ENCODE peak calls at places on chromosomes 5 and 9, in nine cellular contexts. W, S, B, G, O, E, U, T and L are unnamed samples.
A peak's percentile ranks its signal among the peaks of the same experiment; 100 is the strongest.

GRCh38 chr9:131214931-131215330 is 61.4 kb downstream of the FAM78A start:
- DNase-seq in W (no peak), S (no peak), B (no peak), G (no peak), O (no peak), E (no peak), U (no peak), T (no peak), L (no peak)

GRCh38 chr5:133905494-133905893 is 62.9 kb downstream of the C5orf15 start:
- DNase-seq in W (no peak), S (no peak), B (no peak), G (no peak), O (no peak), E (no peak), U (no peak), T (no peak), L (no peak)

GRCh38 chr5:146007270-146007669 is 70.9 kb downstream of the SH3RF2 start:
- DNase-seq in W (no peak), S (no peak), B (peak; percentile 30), G (no peak), O (no peak), E (no peak), U (peak; percentile 27), T (no peak), L (no peak)

GRCh38 chr5:133199366-133199901 is 147.6 kb downstream of the HSPA4 start:
- DNase-seq in W (no peak), S (no peak), B (no peak), G (no peak), O (no peak), E (no peak), U (no peak), T (no peak), L (no peak)

GRCh38 chr9:109766351-109766750 is 13.6 kb upstream of the PALM2AKAP2 start:
- DNase-seq in W (no peak), S (no peak), B (peak; percentile 48), G (no peak), O (no peak), E (no peak), U (no peak), T (no peak), L (no peak)

GRCh38 chr9:127485995-127486394 is 34.7 kb downstream of the LRSAM1 start:
- DNase-seq in W (no peak), S (no peak), B (no peak), G (no peak), O (no peak), E (no peak), U (no peak), T (no peak), L (no peak)

GRCh38 chr5:57841671-57842375 is 359.2 kb upstream of the ACTBL2 start:
- DNase-seq in W (no peak), S (no peak), B (no peak), G (no peak), O (no peak), E (no peak), U (peak; percentile 65), T (peak; percentile 71), L (no peak)

GRCh38 chr5:158406884-158407790 is 548.2 kb upstream of the CLINT1 start:
- DNase-seq in W (no peak), S (no peak), B (no peak), G (no peak), O (no peak), E (no peak), U (no peak), T (no peak), L (no peak)

GRCh38 chr5:60210810-60211209 is 317.3 kb upstream of the PDE4D start:
- DNase-seq in W (no peak), S (no peak), B (no peak), G (no peak), O (no peak), E (no peak), U (no peak), T (no peak), L (no peak)

GRCh38 chr5:21244982-21245381 is 1257.0 kb upstream of the CDH18 start:
- DNase-seq in W (no peak), S (no peak), B (no peak), G (no peak), O (no peak), E (no peak), U (no peak), T (no peak), L (no peak)

GRCh38 chr9:94096819-94097577 is 12.7 kb downstream of the PTPDC1 start:
- DNase-seq in W (no peak), S (no peak), B (no peak), G (no peak), O (no peak), E (no peak), U (no peak), T (no peak), L (no peak)

GRCh38 chr5:80128129-80128528 is 93.0 kb downstream of the THBS4 start:
- DNase-seq in W (no peak), S (no peak), B (no peak), G (no peak), O (no peak), E (no peak), U (no peak), T (no peak), L (no peak)

GRCh38 chr5:138466900-138467710 is 1.8 kb downstream of the EGR1 start:
- DNase-seq in W (no peak), S (no peak), B (no peak), G (peak; percentile 16), O (no peak), E (no peak), U (no peak), T (no peak), L (peak; percentile 53)

GRCh38 chr5:138466058-138466899 is 1.0 kb downstream of the EGR1 start:
- DNase-seq in W (no peak), S (no peak), B (no peak), G (no peak), O (no peak), E (no peak), U (no peak), T (no peak), L (no peak)

GRCh38 chr5:138464388-138465287 is 641 bp upstream of the EGR1 start:
- DNase-seq in W (peak; percentile 96), S (peak; percentile 99), B (peak; percentile 99), G (peak; percentile 98), O (peak; percentile 99), E (peak; percentile 98), U (peak; percentile 98), T (peak; percentile 94), L (peak; percentile 97)

GRCh38 chr5:138464018-138464387 is 1.3 kb upstream of the EGR1 start:
- DNase-seq in W (peak; percentile 96), S (peak; percentile 94), B (peak; percentile 95), G (peak; percentile 95), O (peak; percentile 98), E (peak; percentile 91), U (peak; percentile 81), T (peak; percentile 95), L (peak; percentile 96)

DNA sequence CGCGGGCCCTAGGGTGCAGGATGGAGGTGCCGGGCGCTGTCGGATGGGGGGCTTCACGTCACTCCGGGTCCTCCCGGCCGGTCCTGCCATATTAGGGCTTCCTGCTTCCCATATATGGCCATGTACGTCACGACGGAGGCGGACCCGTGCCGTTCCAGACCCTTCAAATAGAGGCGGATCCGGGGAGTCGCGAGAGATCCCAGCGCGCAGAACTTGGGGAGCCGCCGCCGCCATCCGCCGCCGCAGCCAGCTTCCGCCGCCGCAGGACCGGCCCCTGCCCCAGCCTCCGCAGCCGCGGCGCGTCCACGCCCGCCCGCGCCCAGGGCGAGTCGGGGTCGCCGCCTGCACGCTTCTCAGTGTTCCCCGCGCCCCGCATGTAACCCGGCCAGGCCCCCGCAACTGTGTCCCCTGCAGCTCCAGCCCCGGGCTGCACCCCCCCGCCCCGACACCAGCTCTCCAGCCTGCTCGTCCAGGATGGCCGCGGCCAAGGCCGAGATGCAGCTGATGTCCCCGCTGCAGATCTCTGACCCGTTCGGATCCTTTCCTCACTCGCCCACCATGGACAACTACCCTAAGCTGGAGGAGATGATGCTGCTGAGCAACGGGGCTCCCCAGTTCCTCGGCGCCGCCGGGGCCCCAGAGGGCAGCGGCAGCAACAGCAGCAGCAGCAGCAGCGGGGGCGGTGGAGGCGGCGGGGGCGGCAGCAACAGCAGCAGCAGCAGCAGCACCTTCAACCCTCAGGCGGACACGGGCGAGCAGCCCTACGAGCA is at the start of gene EGR1:
- DNase-seq in W (peak; percentile 93), S (peak; percentile 97), B (peak; percentile 96), G (peak; percentile 93), O (peak; percentile 98), E (peak; percentile 91), U (peak; percentile 85), T (peak; percentile 88), L (peak; percentile 98)
- TF ChIP-seq POLR2A in W (peak; percentile 9), S (peak; percentile 97), B (peak; percentile 98), G (peak; percentile 100), O (peak; percentile 41), E (peak; percentile 96), U (peak; percentile 90), T (peak; percentile 44), L (peak; percentile 99)

GRCh38 chr5:139651502-139651862 is 3.3 kb downstream of the CXXC5 start:
- DNase-seq in W (no peak), S (no peak), B (no peak), G (no peak), O (peak; percentile 64), E (no peak), U (no peak), T (no peak), L (no peak)
- H3K4me3 ChIP-seq in W (peak overlapping the region; percentile 94), S (no peak overlapping the region), B (no peak overlapping the region), G (no peak overlapping the region), O (no peak overlapping the region), E (peak overlapping the region; percentile 38), U (no peak overlapping the region), T (peak overlapping the region; percentile 98), L (no peak overlapping the region)

DNA sequence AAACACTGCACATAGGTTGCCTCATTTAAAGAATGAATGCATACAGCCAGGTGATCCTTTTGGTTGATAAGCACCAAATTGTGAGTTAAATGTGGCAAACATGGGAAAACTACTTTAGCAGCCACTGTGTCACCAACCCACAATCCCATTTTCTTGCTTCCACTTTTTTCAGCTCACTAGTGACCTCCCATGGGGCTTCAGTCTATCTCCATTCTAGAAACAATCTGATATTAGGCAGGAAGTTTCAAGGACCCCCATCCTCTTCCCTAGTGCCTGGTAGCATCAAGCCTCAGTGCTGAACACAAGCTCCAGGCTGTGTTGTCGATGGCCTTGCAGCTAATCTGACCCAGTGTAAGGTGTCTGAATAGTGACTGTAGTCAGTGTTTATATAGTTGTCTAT is 66.2 kb downstream of the PLPPR1 start:
- DNase-seq in W (no peak), S (no peak), B (no peak), G (no peak), O (no peak), E (no peak), U (no peak), T (no peak), L (no peak)
- TF ChIP-seq CTCF in W (no peak), S (no peak), B (no peak), G (no peak), O (no peak), E (no peak), U (no peak), T (no peak), L (no peak)

DNA sequence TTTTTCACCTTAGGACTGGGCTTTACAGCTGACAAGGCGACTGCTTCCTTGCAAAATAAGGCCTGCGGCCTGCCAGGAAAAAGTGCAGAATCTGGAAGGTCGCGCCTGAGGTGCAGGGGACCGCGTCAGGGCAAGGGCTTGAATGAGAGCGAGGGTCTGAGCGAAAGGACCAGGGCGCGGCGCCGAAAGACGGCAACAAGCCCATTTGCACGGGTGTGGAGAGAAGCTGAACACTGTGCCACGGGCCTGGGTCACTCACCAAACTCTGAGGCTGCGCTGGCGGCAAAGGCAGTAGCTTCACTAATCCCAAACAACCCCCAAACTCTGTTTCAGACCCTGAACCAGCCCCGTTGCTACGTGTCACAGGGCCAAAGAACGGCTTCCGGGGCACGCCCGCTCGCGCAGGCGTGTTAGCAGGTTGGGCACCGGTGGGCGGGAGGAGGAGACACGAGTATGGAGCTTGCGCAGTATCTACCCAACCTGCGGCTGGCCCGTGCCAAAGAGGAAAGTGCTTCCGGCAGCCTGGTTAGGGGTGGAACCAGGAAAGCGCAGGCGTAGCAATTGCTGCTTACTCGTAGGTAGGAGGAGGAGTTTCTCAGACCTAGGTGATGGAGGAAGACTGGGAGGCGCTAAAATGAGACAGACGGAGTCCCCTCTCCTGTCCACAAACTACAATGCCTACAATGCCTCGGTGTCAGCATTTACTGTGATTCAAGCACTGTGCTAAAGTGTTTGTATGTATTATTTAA is at the start of the genes KCTD16 and YIPF5:
- DNase-seq in W (peak; percentile 95), S (peak; percentile 94), B (peak; percentile 96), G (peak; percentile 95), O (peak; percentile 97), E (peak; percentile 96), U (peak; percentile 92), T (peak; percentile 89), L (peak; percentile 96)
- TF ChIP-seq POLR2A in W (no peak), S (peak; percentile 50), B (peak; percentile 40), G (no peak), O (no peak), E (peak; percentile 48), U (peak; percentile 84), T (peak; percentile 44), L (peak; percentile 13)